ENCODE peak calls at places on chromosomes 7 and 10, in six cellular contexts. G, R, E, B, Z and U are unnamed samples.

GRCh38 chr7:30453016-30453415 is 25.6 kb downstream of the NOD1 start:
- DNase-seq in E (no peak), R (no peak), Z (no peak), B (no peak), G (no peak), U (no peak)

GRCh38 chr10:21860718-21861117 is 142.8 kb downstream of the DNAJC1 start:
- DNase-seq in Z (no peak), E (no peak), B (peak), G (no peak), R (peak), U (no peak)

GRCh38 chr7:8455426-8455825 is 22.0 kb downstream of the NXPH1 start:
- DNase-seq in B (no peak), R (no peak), G (no peak), Z (no peak), E (no peak), U (no peak)

GRCh38 chr7:2719007-2719406 is 31.0 kb downstream of the AMZ1 start:
- DNase-seq in B (no peak), E (no peak), G (peak), Z (peak), R (no peak), U (no peak)

GRCh38 chr10:6542999-6543430 is 37.1 kb downstream of the PRKCQ start:
- DNase-seq in G (no peak), R (no peak), Z (no peak), E (no peak), B (no peak), U (no peak)

GRCh38 chr10:33199731-33200130 is 134.7 kb downstream of the NRP1 start:
- DNase-seq in R (peak), G (no peak), Z (no peak), B (no peak), E (no peak), U (no peak)

GRCh38 chr10:86313621-86314041 is 53.0 kb downstream of the GRID1 start:
- DNase-seq in E (no peak), Z (no peak), G (peak), R (no peak), B (no peak), U (no peak)

GRCh38 chr10:51137741-51138529 is 63.6 kb downstream of the PRKG1 start:
- DNase-seq in B (peak), Z (no peak), E (no peak), G (no peak), R (peak), U (no peak)

GRCh38 chr10:13587367-13587766 is 602 bp downstream of the PRPF18 start:
- DNase-seq in E (no peak), B (no peak), Z (no peak), G (no peak), R (no peak), U (peak)

GRCh38 chr10:92695679-92696605 is 6.2 kb downstream of the HHEX start:
- DNase-seq in R (peak), G (peak), E (peak), Z (no peak), B (peak), U (no peak)

GRCh38 chr10:70705121-70705861 is 33.0 kb downstream of the ADAMTS14 start:
- DNase-seq in R (no peak), Z (no peak), G (no peak), E (no peak), B (no peak), U (no peak)

GRCh38 chr7:113113912-113114311 is 4.4 kb downstream of the SMIM30 start:
- DNase-seq in R (no peak), G (peak), B (no peak), E (peak), Z (no peak), U (peak)

GRCh38 chr10:95485445-95485844 is 75.7 kb downstream of the SORBS1 start:
- DNase-seq in B (no peak), Z (no peak), R (no peak), E (no peak), G (no peak), U (peak)

GRCh38 chr10:61541960-61542359 is 88.8 kb upstream of the TMEM26 start:
- DNase-seq in B (no peak), G (no peak), R (no peak), E (no peak), Z (no peak), U (no peak)

GRCh38 chr10:27695704-27696103 is 49.9 kb downstream of the MKX start:
- DNase-seq in B (no peak), R (no peak), G (no peak), E (no peak), Z (no peak), U (peak)

GRCh38 chr10:110221721-110222261 is 14.4 kb downstream of the MXI1 start:
- DNase-seq in Z (no peak), B (peak), R (peak), G (peak), E (peak), U (peak)

GRCh38 chr7:14552060-14552459 is 350.5 kb downstream of the DGKB start:
- DNase-seq in G (no peak), R (no peak), Z (no peak), B (no peak), E (no peak), U (no peak)

GRCh38 chr10:97321032-97321806 is 2.1 kb downstream of the FRAT1 start:
- DNase-seq in G (peak), E (no peak), B (no peak), R (no peak), Z (no peak), U (no peak)

GRCh38 chr7:136033413-136034031 is 56.4 kb upstream of the MTPN start:
- DNase-seq in B (peak), G (no peak), E (no peak), R (no peak), Z (no peak), U (no peak)

GRCh38 chr10:104256335-104257080 is 1.8 kb downstream of the GSTO1 start:
- DNase-seq in G (no peak), B (peak), R (no peak), Z (no peak), E (no peak), U (no peak)

GRCh38 chr7:81175291-81175942 is 256.6 kb upstream of the SEMA3C start:
- DNase-seq in R (no peak), G (no peak), Z (no peak), B (no peak), E (no peak), U (peak)

GRCh38 chr7:39413866-39414668 is 152.1 kb upstream of the YAE1 start:
- DNase-seq in B (peak), E (peak), R (peak), G (peak), Z (peak), U (peak)

GRCh38 chr7:102390697-102391484 is 5.3 kb upstream of the PRKRIP1 start:
- DNase-seq in E (peak), Z (peak), B (peak), G (peak), R (peak), U (peak)

GRCh38 chr7:27154901-27155815 is 1.3 kb downstream of the HOXA7 start:
- DNase-seq in Z (no peak), E (no peak), G (no peak), R (no peak), B (no peak), U (no peak)

GRCh38 chr7:93004906-93005305 is 112.9 kb downstream of the SAMD9 start:
- DNase-seq in R (no peak), Z (no peak), G (no peak), B (no peak), E (no peak), U (no peak)

GRCh38 chr7:114718861-114719260 is 203.0 kb upstream of the MDFIC start:
- DNase-seq in R (no peak), Z (no peak), E (no peak), G (no peak), B (no peak), U (no peak)

GRCh38 chr10:34813626-34814227 is 1.4 kb downstream of the PARD3 start:
- DNase-seq in R (peak), E (peak), B (peak), G (no peak), Z (no peak), U (peak)

GRCh38 chr7:27423290-27423689 is 180.7 kb downstream of the EVX1 start:
- DNase-seq in B (no peak), Z (no peak), R (no peak), E (no peak), G (no peak), U (no peak)

GRCh38 chr7:90461216-90461615 is 8.2 kb upstream of the PTTG1IP2 start:
- DNase-seq in Z (no peak), G (no peak), B (no peak), R (peak), E (no peak), U (no peak)
- H3K14ac ChIP-seq in Z (no peak), G (no peak), B (no peak), R (no peak), E (no peak), U (no peak)

DNA sequence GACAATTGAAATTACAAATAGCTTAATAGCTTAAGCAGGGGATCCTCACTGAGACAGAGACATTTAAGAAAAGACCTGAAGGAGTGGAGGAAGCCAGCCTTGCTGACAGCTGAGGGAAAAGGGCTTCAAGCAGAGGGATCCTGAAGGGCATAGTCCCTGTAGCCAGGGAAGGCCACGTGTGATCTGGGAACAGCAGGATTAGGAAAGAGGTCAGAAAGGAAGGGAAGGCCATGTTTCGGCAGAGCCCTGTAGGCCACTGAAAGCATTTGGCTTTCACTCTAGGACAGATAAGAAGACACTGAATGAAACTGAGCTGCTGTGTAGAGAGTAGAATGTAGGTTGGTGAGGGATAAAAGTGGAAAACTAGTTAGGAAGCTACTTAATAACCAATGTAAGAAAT is 3.4 kb upstream of the AKR1C8 start:
- DNase-seq in R (no peak), Z (no peak), B (no peak), E (no peak), G (no peak), U (no peak)
- H3K14ac ChIP-seq in R (no peak), Z (no peak), B (no peak), E (no peak), G (no peak), U (no peak)

DNA sequence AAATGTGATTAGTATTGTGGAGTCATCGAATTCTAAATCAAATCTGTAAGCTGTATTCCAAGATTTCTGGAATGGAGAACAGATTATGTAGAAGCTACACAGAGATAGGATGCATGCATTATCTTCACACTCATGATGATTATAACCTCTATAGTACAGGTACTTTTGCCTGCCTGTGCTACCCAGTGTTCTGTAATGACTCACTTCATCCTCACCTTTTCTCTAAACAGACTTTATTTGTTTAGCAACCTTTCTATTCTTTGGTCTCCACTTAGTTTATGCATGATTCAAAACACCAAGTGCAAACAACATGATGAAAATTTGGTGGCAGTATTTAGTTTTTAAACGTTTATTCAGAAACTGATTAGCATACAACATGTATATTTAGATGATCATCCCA is 68.4 kb upstream of the PRPS1L1 start:
- DNase-seq in E (no peak), Z (no peak), G (no peak), B (no peak), R (no peak), U (no peak)
- H3K14ac ChIP-seq in E (no peak), Z (no peak), G (no peak), B (no peak), R (no peak), U (no peak)

GRCh38 chr7:47647213-47647985 is 65.5 kb upstream of the TNS3 start:
- DNase-seq in G (no peak), R (no peak), Z (no peak), B (peak), E (no peak), U (no peak)
- H3K14ac ChIP-seq in G (peak), R (peak), Z (no peak), B (peak), E (no peak), U (peak)

DNA sequence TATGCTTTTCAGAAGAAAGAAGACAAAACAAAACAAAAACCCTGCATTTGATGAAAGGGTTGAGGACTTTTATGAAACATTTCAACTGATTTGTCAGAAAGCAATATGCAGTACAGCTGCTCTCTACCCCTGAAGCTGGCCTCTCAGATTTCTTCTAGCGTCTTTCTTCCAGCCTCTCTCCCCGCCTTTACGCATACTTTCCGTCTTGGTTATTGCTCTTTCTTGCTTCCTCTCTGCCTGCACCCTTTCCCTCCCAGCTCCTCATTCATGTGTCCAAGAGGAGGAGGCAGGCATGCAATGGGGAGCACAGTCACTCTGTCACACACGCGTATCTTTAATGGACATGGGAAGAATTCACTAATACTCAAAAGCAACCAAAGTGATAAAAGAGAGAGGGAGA is 91.0 kb upstream of the COL1A2 start:
- DNase-seq in G (no peak), B (peak), R (peak), Z (no peak), E (no peak), U (no peak)
- H3K14ac ChIP-seq in G (no peak), B (no peak), R (peak), Z (no peak), E (no peak), U (no peak)

DNA sequence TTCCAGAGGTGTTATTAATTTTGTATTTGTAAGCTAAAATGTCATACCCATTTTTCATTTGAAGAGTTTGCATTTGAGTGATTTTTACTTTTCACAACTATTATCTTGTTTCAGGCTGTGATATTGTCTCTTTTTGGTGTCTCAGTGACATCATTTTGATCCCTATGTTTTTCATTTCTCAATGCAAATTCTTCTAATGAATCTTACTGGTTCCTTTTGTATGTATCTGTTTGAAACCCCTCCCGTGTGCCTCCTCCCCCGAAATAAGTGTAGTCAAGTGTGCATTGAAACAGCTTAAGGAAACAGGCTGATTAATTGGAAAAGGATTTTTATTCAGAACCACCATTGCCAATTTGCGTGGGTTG is 77.8 kb downstream of the SHH start:
- DNase-seq in E (no peak), B (no peak), G (no peak), Z (no peak), R (no peak), U (no peak)
- H3K14ac ChIP-seq in E (no peak), B (no peak), G (no peak), Z (no peak), R (no peak), U (no peak)

DNA sequence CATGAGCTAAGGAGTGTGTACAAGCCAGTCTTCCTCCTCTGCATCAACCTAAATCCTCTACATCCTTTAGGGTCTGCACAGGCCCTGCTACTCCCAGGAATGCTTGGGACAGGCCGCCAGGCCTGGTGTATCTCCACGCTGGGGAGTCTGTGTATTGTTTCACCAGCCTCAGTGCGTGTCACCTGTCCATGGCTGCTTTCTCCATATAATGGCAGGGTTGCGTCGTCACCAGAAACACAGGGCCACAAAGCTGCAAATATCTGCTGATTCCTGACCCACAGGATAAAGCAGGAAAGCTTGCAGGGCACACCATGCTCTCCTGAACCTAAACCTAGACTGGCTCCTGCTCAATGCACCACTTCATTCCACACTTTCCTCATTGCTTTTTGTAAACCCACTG is 45.6 kb downstream of the COBL start:
- DNase-seq in Z (no peak), R (no peak), G (no peak), E (no peak), B (no peak), U (no peak)
- H3K14ac ChIP-seq in Z (no peak), R (no peak), G (no peak), E (no peak), B (no peak), U (no peak)

DNA sequence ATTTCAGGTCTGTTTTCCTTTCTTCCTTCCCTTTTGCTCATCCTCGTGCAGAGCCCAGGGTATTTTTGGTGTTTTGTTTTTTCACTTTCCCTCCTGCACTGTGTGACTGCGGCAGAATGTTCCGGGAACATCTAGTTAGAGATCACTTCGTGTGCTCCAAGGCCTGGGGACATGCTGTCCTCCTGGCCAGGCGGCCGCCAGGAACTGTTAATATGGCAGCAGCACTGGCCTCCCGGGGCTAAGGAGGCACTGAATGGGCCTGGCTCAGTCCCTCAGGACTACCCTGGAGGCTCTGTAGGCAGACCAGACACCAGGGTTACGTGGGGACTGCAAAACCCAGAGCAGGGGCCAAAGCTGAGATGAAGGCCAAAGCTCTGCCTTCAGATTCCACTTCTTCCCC is 43.1 kb upstream of the TCF7L2 start:
- DNase-seq in R (no peak), Z (no peak), E (no peak), G (no peak), B (no peak), U (no peak)
- H3K14ac ChIP-seq in R (no peak), Z (no peak), E (no peak), G (no peak), B (no peak), U (no peak)

GRCh38 chr7:107027208-107027607 is 17.3 kb upstream of the PRKAR2B start:
- DNase-seq in G (no peak), Z (no peak), B (no peak), E (no peak), R (no peak), U (no peak)

GRCh38 chr7:107032050-107032449 is 12.5 kb upstream of the PRKAR2B start:
- DNase-seq in Z (no peak), B (no peak), E (no peak), G (no peak), R (no peak), U (no peak)

GRCh38 chr7:107029764-107030286 is 14.7 kb upstream of the PRKAR2B start:
- DNase-seq in E (no peak), B (no peak), Z (no peak), R (no peak), G (no peak), U (no peak)

GRCh38 chr7:107025449-107026103 is 18.9 kb upstream of the PRKAR2B start:
- DNase-seq in E (no peak), B (peak), R (peak), Z (no peak), G (no peak), U (no peak)

GRCh38 chr7:107029061-107029763 is 15.3 kb upstream of the PRKAR2B start:
- DNase-seq in R (peak), Z (no peak), B (peak), G (no peak), E (no peak), U (peak)
- H3K14ac ChIP-seq in R (no peak), Z (no peak), B (no peak), G (no peak), E (no peak), U (no peak)